ENCODE peak calls at places on chromosomes 5 and 9, in eight cellular contexts. E, T, R, O, J, M, S and Q are unnamed samples.

GRCh38 chr9:33510264-33511183 is 13.5 kb upstream of the ANKRD18B start:
- DNase-seq in R (peak), S (peak), J (peak), T (peak), M (peak), O (peak), E (peak), Q (no peak)

GRCh38 chr5:79456890-79457583 is 56.9 kb downstream of the HOMER1 start:
- DNase-seq in J (no peak), R (no peak), S (no peak), O (no peak), M (no peak), T (no peak), E (no peak), Q (no peak)

GRCh38 chr5:96843140-96843539 is 33.2 kb upstream of the ERAP2 start:
- DNase-seq in E (no peak), R (no peak), O (no peak), T (no peak), S (no peak), M (no peak), J (no peak), Q (no peak)

GRCh38 chr5:71836547-71837112 is 117.6 kb downstream of the CARTPT start:
- DNase-seq in S (no peak), T (no peak), O (no peak), R (no peak), E (no peak), M (peak), J (no peak), Q (no peak)

GRCh38 chr9:87516222-87516930 is 18.7 kb downstream of the DAPK1 start:
- DNase-seq in M (peak), R (no peak), J (peak), S (no peak), O (peak), E (peak), T (peak), Q (no peak)

GRCh38 chr5:95731571-95732554 is 727 bp downstream of the RHOBTB3 start:
- DNase-seq in T (peak), O (peak), J (no peak), E (peak), R (peak), S (peak), M (peak), Q (no peak)

GRCh38 chr5:26572486-26572885 is 465.9 kb downstream of the CDH9 start:
- DNase-seq in M (no peak), O (no peak), T (no peak), S (peak), E (no peak), R (no peak), J (no peak), Q (no peak)

GRCh38 chr9:87249029-87249428 is 248.6 kb upstream of the DAPK1 start:
- DNase-seq in J (no peak), T (no peak), E (no peak), M (no peak), O (no peak), R (no peak), S (no peak), Q (peak)

GRCh38 chr5:35372482-35372881 is 142.2 kb upstream of the PRLR start:
- DNase-seq in M (no peak), E (no peak), T (no peak), J (no peak), S (no peak), O (no peak), R (no peak), Q (no peak)

GRCh38 chr9:371349-371748 is 156.7 kb downstream of the DOCK8 start:
- DNase-seq in R (no peak), O (no peak), E (no peak), S (no peak), T (no peak), J (no peak), M (no peak), Q (no peak)

GRCh38 chr5:4258170-4258569 is 662.5 kb downstream of the IRX1 start:
- DNase-seq in R (no peak), T (no peak), J (no peak), S (no peak), O (no peak), M (no peak), E (no peak), Q (no peak)

GRCh38 chr5:146466521-146467349 is 19.6 kb downstream of the TCERG1 start:
- DNase-seq in O (no peak), J (no peak), R (no peak), T (no peak), M (no peak), E (peak), S (no peak), Q (no peak)

GRCh38 chr5:173318881-173319609 is 9.2 kb downstream of the STC2 start:
- DNase-seq in J (no peak), O (no peak), E (no peak), R (no peak), M (no peak), S (no peak), T (no peak), Q (no peak)

GRCh38 chr5:144141581-144141980 is 28.9 kb downstream of the YIPF5 start:
- DNase-seq in J (no peak), T (no peak), S (no peak), E (no peak), M (no peak), R (no peak), O (no peak), Q (no peak)

GRCh38 chr5:156991714-156992113 is 28.7 kb upstream of the TIMD4 start:
- DNase-seq in T (no peak), E (no peak), O (no peak), M (no peak), J (no peak), S (no peak), R (no peak), Q (no peak)

GRCh38 chr5:167065784-167066183 is 1225.7 kb upstream of the WWC1 start:
- DNase-seq in T (no peak), E (no peak), O (no peak), M (no peak), J (no peak), R (no peak), S (no peak), Q (no peak)

GRCh38 chr9:120889606-120890396 is 12.8 kb upstream of the PHF19 start:
- DNase-seq in M (no peak), S (no peak), J (no peak), O (no peak), R (no peak), E (no peak), T (no peak), Q (no peak)

GRCh38 chr5:65015767-65016166 is 247.0 kb downstream of the CWC27 start:
- DNase-seq in M (no peak), O (no peak), E (no peak), S (no peak), T (no peak), R (no peak), J (no peak), Q (no peak)

GRCh38 chr9:35729700-35730485 is 2.1 kb downstream of the TLN1 start:
- DNase-seq in T (peak), S (peak), J (peak), E (peak), R (no peak), O (no peak), M (peak), Q (no peak)

GRCh38 chr9:107309271-107309670 is 26.2 kb downstream of the RAD23B start:
- DNase-seq in O (no peak), R (no peak), E (no peak), T (no peak), J (no peak), M (no peak), S (no peak), Q (no peak)

GRCh38 chr9:112239284-112239683 is 64.2 kb upstream of the SUSD1 start:
- DNase-seq in M (no peak), R (no peak), O (no peak), T (no peak), E (no peak), S (no peak), J (no peak), Q (no peak)

GRCh38 chr5:60687927-60688720 is 11.8 kb downstream of the DEPDC1B start:
- DNase-seq in M (peak), S (no peak), J (no peak), E (peak), T (no peak), O (no peak), R (no peak), Q (no peak)

GRCh38 chr9:75962186-75963036 is 71.9 kb downstream of the PCSK5 start:
- DNase-seq in E (no peak), S (peak), T (peak), M (no peak), O (peak), J (no peak), R (no peak), Q (no peak)

GRCh38 chr5:122704247-122705036 is 70.4 kb upstream of the SNX2 start:
- DNase-seq in M (peak), J (no peak), O (no peak), R (peak), S (no peak), E (peak), T (no peak), Q (no peak)

GRCh38 chr5:142175039-142175438 is 66.5 kb downstream of the NDFIP1 start:
- DNase-seq in M (no peak), T (no peak), E (no peak), R (no peak), O (no peak), S (no peak), J (peak), Q (no peak)

GRCh38 chr5:10573487-10574145 is 9.7 kb downstream of the ANKRD33B start:
- DNase-seq in S (no peak), O (no peak), E (no peak), T (no peak), R (no peak), J (no peak), M (no peak), Q (no peak)

GRCh38 chr9:113547501-113547900 is 84.0 kb downstream of the RGS3 start:
- DNase-seq in R (no peak), S (no peak), M (no peak), J (no peak), E (no peak), O (no peak), T (no peak), Q (no peak)

GRCh38 chr9:34607331-34607730 is 4.6 kb downstream of the RPP25L start:
- DNase-seq in E (no peak), T (no peak), R (no peak), S (no peak), M (no peak), J (no peak), O (no peak), Q (no peak)

GRCh38 chr9:15433661-15434060 is 11.0 kb downstream of the SNAPC3 start:
- DNase-seq in E (no peak), R (no peak), O (no peak), T (no peak), J (no peak), M (no peak), S (no peak), Q (no peak)

GRCh38 chr9:69672828-69673640 is 863 bp upstream of the APBA1 start:
- DNase-seq in M (peak), J (peak), T (peak), O (peak), S (peak), R (peak), E (peak), Q (peak)

GRCh38 chr5:103894882-103895281 is 332.3 kb upstream of the NUDT12 start:
- DNase-seq in R (no peak), J (no peak), M (peak), T (no peak), S (peak), E (peak), O (no peak), Q (no peak)

GRCh38 chr9:38439291-38439915 is 15.1 kb upstream of the IGFBPL1 start:
- DNase-seq in O (no peak), T (no peak), S (no peak), E (no peak), R (no peak), M (no peak), J (peak), Q (no peak)

GRCh38 chr5:169182797-169183196 is 118.1 kb downstream of the SLIT3 start:
- DNase-seq in E (no peak), R (no peak), T (no peak), J (no peak), O (no peak), M (no peak), S (no peak), Q (no peak)

GRCh38 chr9:93432964-93433363 is 18.5 kb upstream of the FAM120A start:
- DNase-seq in T (no peak), R (no peak), J (no peak), M (no peak), O (no peak), E (no peak), S (no peak), Q (no peak)

GRCh38 chr9:120413121-120414048 is 166.6 kb downstream of the CDK5RAP2 start:
- DNase-seq in R (no peak), T (no peak), M (no peak), E (no peak), J (no peak), S (no peak), O (no peak), Q (no peak)

GRCh38 chr5:35773936-35774335 is 82.8 kb upstream of the IL7R start:
- DNase-seq in S (no peak), R (no peak), O (no peak), E (no peak), J (no peak), M (no peak), T (no peak), Q (no peak)

GRCh38 chr5:178327446-178327845 is 94.8 kb upstream of the PHYKPL start:
- DNase-seq in S (no peak), M (no peak), R (no peak), E (no peak), J (no peak), O (no peak), T (no peak), Q (no peak)

GRCh38 chr5:137440800-137441199 is 58.3 kb downstream of the SPOCK1 start:
- DNase-seq in R (no peak), T (no peak), S (no peak), M (no peak), E (no peak), O (no peak), J (no peak), Q (no peak)

GRCh38 chr9:124282442-124283231 is 24.9 kb downstream of the NEK6 start:
- DNase-seq in T (peak), S (no peak), E (peak), J (peak), O (peak), M (peak), R (no peak), Q (no peak)

DNA sequence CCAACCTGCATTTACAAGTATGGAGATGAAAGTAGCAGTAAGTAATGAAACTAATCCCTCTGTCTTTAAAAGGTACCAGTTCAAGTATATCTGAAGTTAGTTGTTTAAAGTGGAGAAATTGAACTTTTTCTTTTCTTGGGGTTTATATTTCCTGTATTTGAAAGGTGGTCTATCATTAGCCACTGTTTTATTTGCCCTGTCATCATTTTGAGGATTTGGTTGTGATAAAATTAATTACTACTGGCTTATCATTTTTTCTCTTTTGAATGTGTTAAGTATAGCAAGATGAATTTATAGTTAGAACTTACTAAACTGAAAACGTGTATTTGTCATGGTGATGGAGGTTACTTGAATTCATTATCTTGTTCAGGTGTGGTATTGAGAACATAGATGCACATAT is 25.1 kb downstream of the NCBP1 start:
- DNase-seq in E (no peak), S (no peak), O (no peak), T (no peak), R (no peak), J (no peak), M (no peak), Q (no peak)
- H3K27ac ChIP-seq in E (no peak), S (no peak), O (no peak), T (no peak), R (no peak), J (no peak), M (no peak), Q (no peak)

DNA sequence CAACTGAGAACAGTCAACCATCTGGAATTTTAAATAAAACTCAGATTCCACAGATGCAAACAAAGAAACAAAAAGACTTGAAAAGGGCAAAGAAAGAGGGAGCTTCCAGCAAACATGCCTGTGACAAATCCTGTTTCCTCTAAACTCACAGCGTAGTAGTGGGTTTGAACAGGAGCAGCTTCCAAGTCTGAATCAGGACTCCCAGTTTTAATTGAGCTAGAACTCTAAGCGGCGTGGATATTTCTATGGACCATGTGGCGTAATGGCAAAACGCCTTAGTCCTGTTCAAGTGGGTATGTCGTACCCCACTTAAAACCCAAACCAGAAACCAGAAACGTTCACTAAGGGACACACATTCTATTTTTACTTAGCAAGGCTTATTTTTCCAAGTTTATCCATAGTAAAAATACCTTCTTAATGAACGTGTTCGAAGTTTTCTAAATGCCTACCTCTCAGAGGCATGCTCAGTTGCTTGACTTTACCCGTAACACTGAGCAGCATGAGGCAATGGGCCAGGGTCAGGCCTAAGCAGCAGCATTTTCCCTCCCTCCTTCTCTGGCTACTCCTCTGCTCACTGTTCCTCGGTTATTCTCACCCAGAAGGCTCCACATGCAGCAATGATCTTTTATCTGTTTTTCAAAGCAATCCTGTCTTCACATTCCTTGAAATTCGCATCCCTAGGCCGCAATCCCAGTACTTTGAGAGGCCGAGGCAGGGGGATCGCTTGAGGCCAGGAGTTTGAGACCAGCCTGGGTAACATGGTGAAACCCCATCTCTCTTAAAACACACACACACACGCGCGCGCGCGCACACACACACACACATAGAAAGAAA is 77.9 kb downstream of the FNBP1 start:
- DNase-seq in S (no peak), J (peak), T (no peak), O (no peak), E (peak), R (no peak), M (peak), Q (no peak)
- H3K27ac ChIP-seq in S (peak), J (peak), T (peak), O (no peak), E (peak), R (peak), M (peak), Q (no peak)

GRCh38 chr5:132279801-132280200 is 14.4 kb upstream of the SLC22A4 start:
- DNase-seq in E (no peak), J (no peak), M (no peak), R (no peak), T (no peak), S (no peak), O (no peak), Q (no peak)

GRCh38 chr5:132277971-132278964 is 15.9 kb upstream of the SLC22A4 start:
- DNase-seq in T (no peak), O (no peak), R (no peak), E (no peak), M (no peak), J (no peak), S (no peak), Q (no peak)

GRCh38 chr5:132281856-132282614 is 12.2 kb upstream of the SLC22A4 start:
- DNase-seq in T (no peak), S (no peak), J (peak), E (no peak), R (no peak), O (no peak), M (no peak), Q (no peak)

GRCh38 chr5:132280371-132281240 is 13.6 kb upstream of the SLC22A4 start:
- DNase-seq in M (no peak), S (no peak), J (peak), E (no peak), T (no peak), R (no peak), O (no peak), Q (no peak)

DNA sequence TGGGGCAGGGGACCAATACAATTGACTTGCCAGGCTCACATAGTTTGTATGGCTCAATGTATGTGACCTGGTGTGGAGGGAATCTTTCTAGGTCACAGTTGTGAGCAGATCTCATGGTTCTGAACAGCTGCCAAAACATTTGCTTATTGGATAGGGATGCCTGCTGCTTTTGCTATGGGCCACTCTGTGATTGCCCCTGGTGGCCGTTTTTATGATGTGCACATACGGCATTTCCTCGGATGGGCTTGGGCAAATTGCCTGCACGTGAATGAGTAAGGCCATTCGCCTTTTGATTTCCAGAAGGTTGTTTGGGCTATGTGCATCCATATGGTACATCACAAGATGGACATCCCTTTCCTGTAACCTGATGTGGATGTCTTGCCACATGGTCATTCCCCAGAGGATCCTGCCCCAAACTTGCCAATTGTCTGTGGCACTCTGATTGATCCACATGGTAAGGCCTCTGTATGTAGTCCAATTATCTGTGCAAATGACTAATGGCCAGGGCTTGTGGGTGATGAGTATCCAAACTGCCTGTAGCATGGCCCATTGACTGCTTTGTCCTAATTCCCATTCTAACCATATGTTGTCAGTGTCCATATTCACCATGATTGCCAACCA is 10.7 kb upstream of the SLC22A4 start:
- DNase-seq in S (no peak), T (no peak), J (peak), E (peak), O (peak), M (peak), R (no peak), Q (no peak)
- H3K27ac ChIP-seq in S (no peak), T (no peak), J (no peak), E (no peak), O (no peak), M (no peak), R (no peak), Q (no peak)

GRCh38 chr9:20512106-20512505 is 110.2 kb downstream of the MLLT3 start:
- DNase-seq in R (no peak), M (peak), O (no peak), S (peak), E (no peak), J (no peak), T (no peak), Q (peak)
- H3K27ac ChIP-seq in R (no peak), M (peak), O (no peak), S (no peak), E (peak), J (no peak), T (peak), Q (no peak)